ENCODE peak calls at places on chromosomes 1 and 21, in four cellular contexts. Q is psoas muscle, M is osteocyte, Y is B cell. I is an unnamed sample.

GRCh38 chr1:9476790-9477463 is 62.3 kb upstream of the SLC25A33 start:
- DNase-seq in Q (no peak), M (no peak), Y (no peak), I (no peak)

GRCh38 chr1:26038477-26038876 is 7.4 kb downstream of the SLC30A2 start:
- DNase-seq in Q (no peak), M (no peak), Y (no peak), I (no peak)

GRCh38 chr1:58652351-58653184 is 47.3 kb downstream of the MYSM1 start:
- DNase-seq in Q (no peak), M (no peak), Y (peak), I (no peak)

GRCh38 chr1:93079685-93080141 is 630 bp downstream of the MTF2 start:
- DNase-seq in Q (peak), M (no peak), Y (no peak), I (peak)

GRCh38 chr1:23752909-23753308 is 9.6 kb downstream of the ELOA start:
- DNase-seq in Q (no peak), M (no peak), Y (no peak), I (no peak)

GRCh38 chr1:233409540-233409939 is 82.0 kb downstream of the MAP3K21 start:
- DNase-seq in Q (no peak), M (no peak), Y (no peak), I (no peak)

GRCh38 chr1:196685506-196685905 is 33.7 kb downstream of the CFH start:
- DNase-seq in Q (no peak), M (no peak), Y (no peak), I (no peak)

GRCh38 chr1:167631987-167632680 is 2.1 kb downstream of the RCSD1 start:
- DNase-seq in Q (no peak), M (peak), Y (no peak), I (no peak)

GRCh38 chr21:26887241-26887640 is 42.0 kb upstream of the ADAMTS1 start:
- DNase-seq in Q (no peak), M (no peak), Y (no peak), I (no peak)

GRCh38 chr1:211326528-211327340 is at the start of gene TRAF5:
- DNase-seq in Q (peak), M (peak), Y (no peak), I (peak)

GRCh38 chr1:10217748-10218441 is 7.5 kb downstream of the KIF1B start:
- DNase-seq in Q (no peak), M (no peak), Y (no peak), I (no peak)

GRCh38 chr1:160459687-160460086 is 59.3 kb downstream of the VANGL2 start:
- DNase-seq in Q (no peak), M (no peak), Y (no peak), I (no peak)

GRCh38 chr1:44664730-44665370 is 9.4 kb downstream of the TMEM53 start:
- DNase-seq in Q (no peak), M (no peak), Y (peak), I (peak)

GRCh38 chr1:169776440-169776839 is 18.3 kb downstream of the METTL18 start:
- DNase-seq in Q (no peak), M (no peak), Y (no peak), I (no peak)

GRCh38 chr1:30969903-30970302 is 61.3 kb upstream of the SDC3 start:
- DNase-seq in Q (no peak), M (no peak), Y (no peak), I (no peak)

GRCh38 chr1:59487335-59488031 is 190.6 kb downstream of the FGGY start:
- DNase-seq in Q (no peak), M (no peak), Y (no peak), I (no peak)

GRCh38 chr1:18344755-18345154 is 136.0 kb upstream of the KLHDC7A start:
- DNase-seq in Q (no peak), M (no peak), Y (no peak), I (no peak)

GRCh38 chr1:183995322-183996035 is 42.0 kb downstream of the COLGALT2 start:
- DNase-seq in Q (peak), M (no peak), Y (no peak), I (no peak)

GRCh38 chr1:12640237-12640957 is 3.5 kb upstream of the AADACL4 start:
- DNase-seq in Q (peak), M (no peak), Y (no peak), I (no peak)

GRCh38 chr1:224510880-224511645 is 76.5 kb upstream of the WDR26 start:
- DNase-seq in Q (no peak), M (no peak), Y (no peak), I (no peak)

GRCh38 chr1:224513383-224513782 is 78.8 kb upstream of the WDR26 start:
- DNase-seq in Q (no peak), M (no peak), Y (no peak), I (no peak)

GRCh38 chr1:224517171-224517570 is 82.6 kb upstream of the WDR26 start:
- DNase-seq in Q (no peak), M (no peak), Y (no peak), I (no peak)

GRCh38 chr1:224512600-224513151 is 78.1 kb upstream of the WDR26 start:
- DNase-seq in Q (no peak), M (no peak), Y (no peak), I (no peak)

DNA sequence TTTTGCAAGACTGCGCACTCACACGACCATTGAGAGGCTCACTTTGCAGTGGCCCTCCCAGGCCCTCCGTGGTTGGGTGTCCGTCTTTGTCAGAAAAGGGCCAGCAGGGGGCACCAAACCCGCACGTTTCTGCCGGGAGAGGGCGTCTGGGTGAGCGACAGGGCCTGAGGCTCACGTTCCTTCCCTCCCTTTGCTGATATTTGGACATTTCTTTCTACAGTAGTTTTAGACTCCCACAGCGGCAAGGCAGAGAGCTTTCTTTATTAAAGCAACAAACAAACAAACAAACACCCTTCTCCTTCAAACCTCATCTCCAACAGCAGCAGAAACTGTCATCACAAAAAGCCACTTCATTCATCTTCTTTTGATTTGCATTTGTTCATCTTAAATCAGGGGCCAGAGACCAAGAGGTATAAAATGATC is 79.2 kb upstream of the WDR26 start:
- DNase-seq in Q (peak), M (peak), Y (peak), I (peak)
- TF ChIP-seq CTCF in Q (peak), M (peak), Y (peak), I (peak)

GRCh38 chr1:194104247-194104844 is 917.9 kb upstream of the B3GALT2 start:
- DNase-seq in Q (no peak), M (no peak), Y (no peak), I (no peak)

GRCh38 chr1:194103516-194104246 is 917.3 kb upstream of the B3GALT2 start:
- DNase-seq in Q (no peak), M (no peak), Y (no peak), I (no peak)

GRCh38 chr1:194105381-194105780 is 919.0 kb upstream of the B3GALT2 start:
- DNase-seq in Q (no peak), M (no peak), Y (no peak), I (no peak)

GRCh38 chr1:194102607-194103006 is 916.2 kb upstream of the B3GALT2 start:
- DNase-seq in Q (no peak), M (no peak), Y (no peak), I (no peak)
- TF ChIP-seq CTCF in Q (no peak), M (peak), Y (no peak), I (no peak)

DNA sequence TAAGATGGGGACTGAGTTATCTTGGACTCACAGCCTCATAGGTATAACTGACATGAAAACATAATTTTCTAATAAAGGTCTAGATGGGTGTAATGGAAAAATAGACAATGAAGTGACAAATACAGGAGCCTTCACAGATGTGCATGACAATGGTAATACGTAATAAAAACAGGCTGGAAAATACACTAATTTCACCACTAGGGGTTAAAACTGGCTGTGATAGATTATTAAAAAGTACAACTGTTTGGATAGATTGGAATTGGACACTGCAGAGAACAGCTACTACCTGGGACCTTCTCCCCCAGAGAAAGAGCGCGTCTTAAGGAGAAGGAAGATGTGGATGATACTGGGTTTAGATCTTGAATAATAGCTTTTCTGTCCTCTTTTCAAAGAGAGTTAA is 9.8 kb downstream of the KAZN start:
- DNase-seq in Q (no peak), M (no peak), Y (no peak), I (no peak)
- TF ChIP-seq CTCF in Q (no peak), M (no peak), Y (no peak), I (no peak)

GRCh38 chr21:45913886-45914285 is 67.7 kb upstream of the COL6A1 start:
- DNase-seq in Q (peak), M (no peak), Y (no peak), I (no peak)

GRCh38 chr21:45911806-45912325 is 69.7 kb upstream of the COL6A1 start:
- DNase-seq in Q (peak), M (no peak), Y (no peak), I (peak)

GRCh38 chr21:45912611-45913415 is 68.8 kb upstream of the COL6A1 start:
- DNase-seq in Q (peak), M (no peak), Y (no peak), I (peak)

GRCh38 chr21:45914321-45914845 is 67.2 kb upstream of the COL6A1 start:
- DNase-seq in Q (peak), M (no peak), Y (no peak), I (peak)

DNA sequence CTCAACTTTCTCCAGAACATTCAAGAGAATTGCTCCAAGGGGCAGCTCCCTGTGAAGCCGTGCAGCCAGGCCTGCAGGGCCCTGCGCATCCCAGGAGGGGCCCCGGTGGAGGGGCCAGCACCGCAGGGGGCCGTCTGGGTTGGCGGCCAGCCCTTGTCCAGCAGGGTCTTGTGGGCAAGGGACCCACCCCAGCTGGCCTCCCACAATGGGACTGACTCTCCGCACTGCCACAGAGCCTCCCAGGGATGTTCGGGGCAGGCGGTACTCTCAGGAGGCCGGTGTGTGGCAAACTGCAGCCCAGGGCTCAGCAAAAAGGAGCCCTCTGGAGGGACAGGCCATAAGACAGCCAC is 68.2 kb upstream of the COL6A1 start:
- DNase-seq in Q (peak), M (no peak), Y (no peak), I (peak)
- TF ChIP-seq CTCF in Q (no peak), M (no peak), Y (no peak), I (no peak)

DNA sequence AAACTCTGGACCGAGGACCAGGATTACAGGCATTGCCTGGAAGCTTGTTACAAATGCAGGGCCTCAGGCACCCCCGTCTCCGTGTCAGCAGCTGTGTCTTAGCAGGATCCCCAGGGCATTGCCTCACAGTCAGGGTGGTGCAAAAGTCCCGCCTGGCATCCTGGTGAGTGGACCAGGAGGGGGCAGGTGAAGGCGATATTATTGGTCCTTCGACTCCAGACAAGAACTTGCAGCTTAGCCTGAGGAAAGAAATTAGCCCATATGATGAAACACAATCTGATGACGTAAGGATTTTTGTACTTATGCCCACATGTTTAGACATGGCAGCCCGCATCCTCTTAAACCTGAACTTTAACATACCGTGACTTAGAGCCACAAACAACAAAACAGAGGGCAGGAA is 40.8 kb downstream of the RSPH1 start:
- DNase-seq in Q (peak), M (no peak), Y (peak), I (no peak)
- TF ChIP-seq CTCF in Q (no peak), M (no peak), Y (no peak), I (no peak)

GRCh38 chr1:153805929-153806750 is 30.9 kb downstream of the SLC27A3 start:
- DNase-seq in Q (peak), M (no peak), Y (no peak), I (no peak)
- TF ChIP-seq CTCF in Q (no peak), M (no peak), Y (no peak), I (no peak)

GRCh38 chr1:5768014-5768413 is 224.2 kb downstream of the NPHP4 start:
- DNase-seq in Q (no peak), M (no peak), Y (no peak), I (no peak)
- TF ChIP-seq CTCF in Q (no peak), M (no peak), Y (no peak), I (no peak)

GRCh38 chr1:6005276-6005917 is 13.2 kb upstream of the NPHP4 start:
- DNase-seq in Q (peak), M (no peak), Y (no peak), I (peak)
- TF ChIP-seq CTCF in Q (no peak), M (no peak), Y (no peak), I (no peak)

GRCh38 chr1:98556521-98557158 is 104.9 kb upstream of the SNX7 start:
- DNase-seq in Q (no peak), M (no peak), Y (no peak), I (no peak)
- TF ChIP-seq CTCF in Q (no peak), M (peak), Y (no peak), I (no peak)

GRCh38 chr1:64877598-64877997 is 88.8 kb downstream of the JAK1 start:
- DNase-seq in Q (no peak), M (no peak), Y (no peak), I (no peak)

GRCh38 chr1:64878090-64878489 is 88.3 kb downstream of the JAK1 start:
- DNase-seq in Q (no peak), M (no peak), Y (no peak), I (no peak)

GRCh38 chr1:64880449-64880848 is 85.9 kb downstream of the JAK1 start:
- DNase-seq in Q (no peak), M (no peak), Y (no peak), I (no peak)

GRCh38 chr1:64877151-64877550 is 89.2 kb downstream of the JAK1 start:
- DNase-seq in Q (no peak), M (no peak), Y (no peak), I (no peak)

GRCh38 chr1:64878931-64879710 is 87.2 kb downstream of the JAK1 start:
- DNase-seq in Q (no peak), M (peak), Y (no peak), I (no peak)
- TF ChIP-seq CTCF in Q (no peak), M (no peak), Y (no peak), I (no peak)

I was measured in kidney.